ENCODE peak calls at places on chromosomes 2 and 18, in five cellular contexts. S, O, W, I and J are unnamed samples.

GRCh38 chr2:135620223-135620622 is 88.9 kb downstream of the R3HDM1 start:
- DNase-seq in S (no peak), W (no peak), O (no peak), I (no peak), J (no peak)

GRCh38 chr2:151774506-151774905 is 40.2 kb upstream of the NEB start:
- DNase-seq in W (no peak), O (no peak), I (no peak), S (no peak), J (no peak)

GRCh38 chr2:113227290-113227689 is 51.4 kb downstream of the PAX8 start:
- DNase-seq in I (no peak), S (no peak), W (no peak), O (no peak), J (no peak)

GRCh38 chr2:40034198-40034597 is 255.1 kb upstream of the THUMPD2 start:
- DNase-seq in I (no peak), O (no peak), S (no peak), W (no peak), J (no peak)

GRCh38 chr18:28637897-28638296 is 461.0 kb upstream of the CDH2 start:
- DNase-seq in W (no peak), S (no peak), O (no peak), I (no peak), J (no peak)

GRCh38 chr18:38851526-38851925 is 1285.9 kb upstream of the CELF4 start:
- DNase-seq in S (no peak), O (no peak), W (no peak), I (no peak), J (no peak)

GRCh38 chr2:157746234-157746950 is 117.7 kb upstream of the ACVR1C start:
- DNase-seq in S (no peak), W (no peak), I (no peak), O (no peak), J (no peak)

GRCh38 chr2:199042660-199043379 is 414.9 kb downstream of the SATB2 start:
- DNase-seq in I (no peak), O (no peak), W (no peak), S (no peak), J (no peak)

GRCh38 chr18:48754993-48755473 is 195.7 kb downstream of the SMAD7 start:
- DNase-seq in I (no peak), S (no peak), O (no peak), W (no peak), J (no peak)

GRCh38 chr18:11147371-11147860 is 2.0 kb downstream of the PIEZO2 start:
- DNase-seq in S (no peak), W (no peak), O (no peak), I (no peak), J (no peak)

GRCh38 chr2:216633616-216634316 is 546 bp downstream of the IGFBP2 start:
- DNase-seq in W (no peak), O (no peak), I (peak; percentile 49), S (no peak), J (no peak)

DNA sequence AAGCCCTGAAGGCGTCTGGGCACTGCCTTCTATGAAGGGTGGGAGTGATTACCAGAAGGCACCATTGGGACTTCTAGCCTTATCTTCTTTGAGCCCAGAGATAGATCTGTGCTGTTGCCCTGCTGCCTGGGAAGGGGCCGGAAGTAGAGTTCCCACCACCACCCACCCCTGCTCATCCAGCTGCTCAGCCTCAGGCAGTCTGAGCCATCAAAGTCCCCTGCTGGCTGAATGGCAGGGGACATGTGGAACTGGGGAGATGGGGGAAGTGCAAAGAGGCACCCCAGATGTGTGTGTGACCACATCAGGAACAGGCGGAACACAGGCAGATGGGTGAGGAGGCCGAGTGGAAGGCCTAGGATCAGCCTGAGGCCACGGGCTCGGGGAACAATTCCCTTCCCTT is 3.3 kb upstream of the WNT10A start:
- DNase-seq in S (peak; percentile 5), O (no peak), W (no peak), I (no peak), J (no peak)
- H3K27me3 ChIP-seq in S (peaks cover 100% of the 10 kb centered on the region), O (peaks cover 10% of the 10 kb centered on the region), W (peaks cover 20% of the 10 kb centered on the region), I (no peaks in the 10 kb centered on the region), J (peaks cover 100% of the 10 kb centered on the region)

GRCh38 chr2:169756342-169756741 is 22.7 kb downstream of the KLHL23 start:
- DNase-seq in I (no peak), W (no peak), O (no peak), S (no peak), J (no peak)

GRCh38 chr2:169755083-169755870 is 21.6 kb downstream of the KLHL23 start:
- DNase-seq in O (no peak), I (no peak), S (no peak), W (no peak), J (no peak)

GRCh38 chr2:169757778-169758177 is 24.1 kb downstream of the KLHL23 start:
- DNase-seq in I (no peak), O (no peak), W (no peak), S (no peak), J (no peak)

GRCh38 chr2:169759987-169760386 is 26.4 kb downstream of the KLHL23 start:
- DNase-seq in I (no peak), W (no peak), O (no peak), S (no peak), J (no peak)

GRCh38 chr2:169757356-169757755 is 23.7 kb downstream of the KLHL23 start:
- DNase-seq in S (no peak), W (no peak), O (no peak), I (no peak), J (no peak)
- H3K27me3 ChIP-seq in S (no peaks in the 10 kb centered on the region), W (no peaks in the 10 kb centered on the region), O (no peaks in the 10 kb centered on the region), I (no peaks in the 10 kb centered on the region), J (no peaks in the 10 kb centered on the region)

DNA sequence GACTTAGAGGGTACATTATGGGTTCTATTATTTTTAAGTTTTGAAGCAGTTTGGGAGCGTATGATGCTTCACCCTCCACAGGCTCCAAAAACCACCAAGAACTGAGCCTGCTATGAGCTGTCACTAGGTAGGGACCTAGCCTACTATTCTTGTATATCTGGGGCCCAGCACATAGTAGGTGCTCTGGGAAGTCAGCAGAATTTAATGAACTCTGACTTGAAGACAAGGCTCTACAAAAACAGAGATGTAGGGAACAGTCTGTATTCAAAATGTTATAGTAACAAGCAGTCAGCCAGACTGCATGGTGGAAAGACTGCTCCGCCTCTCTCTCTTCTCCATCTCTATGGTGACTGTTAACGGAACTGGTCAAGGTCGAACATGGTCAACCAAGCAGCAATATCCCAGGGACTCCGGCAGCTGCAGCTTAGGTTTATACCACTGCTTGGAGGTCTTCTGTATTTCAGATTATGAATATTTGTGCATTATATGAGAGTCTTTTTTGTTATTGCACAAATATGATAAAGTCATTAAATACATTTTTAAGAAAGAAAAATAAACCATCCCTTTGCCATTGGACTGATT is 22.2 kb upstream of the YWHAQ start:
- DNase-seq in I (no peak), W (no peak), O (no peak), S (no peak), J (no peak)
- H3K27me3 ChIP-seq in I (no peaks in the 10 kb centered on the region), W (no peaks in the 10 kb centered on the region), O (no peaks in the 10 kb centered on the region), S (no peaks in the 10 kb centered on the region), J (no peaks in the 10 kb centered on the region)

GRCh38 chr2:48187503-48187902 is 281.2 kb upstream of the FBXO11 start:
- DNase-seq in I (no peak), O (no peak), S (no peak), W (no peak), J (no peak)

GRCh38 chr2:48183991-48184390 is 277.7 kb upstream of the FBXO11 start:
- DNase-seq in S (no peak), W (no peak), O (no peak), I (no peak), J (no peak)

GRCh38 chr2:48194641-48195040 is 288.3 kb upstream of the FBXO11 start:
- DNase-seq in O (no peak), I (no peak), W (no peak), S (no peak), J (no peak)

GRCh38 chr2:48195168-48195567 is 288.9 kb upstream of the FBXO11 start:
- DNase-seq in I (no peak), O (no peak), W (no peak), S (no peak), J (no peak)

GRCh38 chr2:48189552-48190228 is 283.4 kb upstream of the FBXO11 start:
- DNase-seq in I (no peak), S (no peak), W (no peak), O (peak; percentile 40), J (no peak)
- H3K27me3 ChIP-seq in I (no peaks in the 10 kb centered on the region), S (no peaks in the 10 kb centered on the region), W (no peaks in the 10 kb centered on the region), O (no peaks in the 10 kb centered on the region), J (no peaks in the 10 kb centered on the region)

GRCh38 chr2:219493086-219493485 is 5.6 kb upstream of the GMPPA start:
- DNase-seq in S (no peak), W (no peak), I (no peak), O (no peak), J (no peak)
- H3K27me3 ChIP-seq in S (peaks cover 63% of the 10 kb centered on the region), W (peaks cover 33% of the 10 kb centered on the region), I (no peaks in the 10 kb centered on the region), O (peaks cover 6% of the 10 kb centered on the region), J (peaks cover 43% of the 10 kb centered on the region)